ENCODE peak calls at places on chromosomes 16 and 17, in six cellular contexts. J is Karpas-422; E is heart left ventricle; Y is right cardiac atrium; F is DND-41; U is CD8-positive, alpha-beta T cell. X is an unnamed sample.

GRCh38 chr17:8841844-8842243 is 25.6 kb downstream of the PIK3R6 start:
- DNase-seq in U (no peak), J (no peak), Y (no peak), E (no peak), F (no peak), X (no peak)

GRCh38 chr16:12205378-12205777 is 228.8 kb downstream of the SNX29 start:
- DNase-seq in F (no peak), U (no peak), J (no peak), E (no peak), Y (no peak), X (no peak)

GRCh38 chr17:79997004-79997673 is 38.5 kb downstream of the TBC1D16 start:
- DNase-seq in J (no peak), U (peak; percentile 81), Y (no peak), E (no peak), F (peak; percentile 96), X (no peak)

GRCh38 chr17:59329558-59330313 is 1.7 kb upstream of the YPEL2 start:
- DNase-seq in E (peak; percentile 75), U (peak; percentile 72), J (peak; percentile 78), Y (peak; percentile 77), F (peak; percentile 19), X (peak; percentile 78)

GRCh38 chr17:37047631-37048104 is 98.9 kb downstream of the AATF start:
- DNase-seq in F (peak; percentile 80), E (peak; percentile 64), Y (peak; percentile 88), J (peak; percentile 95), U (peak; percentile 87), X (peak; percentile 58)

GRCh38 chr17:71460943-71461342 is 659.9 kb upstream of the SOX9 start:
- DNase-seq in Y (no peak), E (no peak), J (peak; percentile 76), U (no peak), F (peak; percentile 26), X (peak; percentile 23)

GRCh38 chr17:1294157-1294717 is 14.8 kb downstream of the TRARG1 start:
- DNase-seq in Y (peak; percentile 53), U (peak; percentile 91), E (no peak), J (no peak), F (peak; percentile 95), X (no peak)

GRCh38 chr17:82854226-82854625 is 14.4 kb upstream of the ZNF750 start:
- DNase-seq in Y (peak; percentile 44), E (no peak), F (no peak), J (no peak), U (no peak), X (no peak)

GRCh38 chr16:20042848-20043247 is 30.8 kb downstream of the GPR139 start:
- DNase-seq in U (no peak), F (no peak), Y (no peak), E (no peak), J (no peak), X (no peak)

GRCh38 chr17:34241062-34241461 is 14.0 kb upstream of the CCL2 start:
- DNase-seq in U (no peak), F (no peak), E (peak; percentile 86), J (no peak), Y (peak; percentile 91), X (peak; percentile 76)

GRCh38 chr16:64206877-64207276 is 915.0 kb downstream of the CDH11 start:
- DNase-seq in E (no peak), U (no peak), F (no peak), J (peak; percentile 95), Y (no peak), X (no peak)

GRCh38 chr17:49881054-49881402 is 33.2 kb upstream of the TAC4 start:
- DNase-seq in U (no peak), Y (no peak), F (no peak), J (no peak), E (no peak), X (no peak)

GRCh38 chr16:49713770-49714169 is 142.1 kb downstream of the ZNF423 start:
- DNase-seq in Y (no peak), J (no peak), U (no peak), E (no peak), F (no peak), X (no peak)

GRCh38 chr16:11198817-11199216 is 57.2 kb downstream of the SOCS1 start:
- DNase-seq in E (no peak), F (no peak), J (no peak), U (no peak), Y (no peak), X (no peak)

GRCh38 chr16:78230832-78231231 is 131.4 kb downstream of the WWOX start:
- DNase-seq in U (no peak), E (no peak), Y (no peak), J (no peak), F (no peak), X (no peak)

GRCh38 chr16:89847930-89848297 is 19.6 kb downstream of the SPIRE2 start:
- DNase-seq in U (no peak), J (no peak), Y (no peak), E (no peak), F (no peak), X (no peak)

GRCh38 chr17:8518346-8518745 is 82.7 kb downstream of the NDEL1 start:
- DNase-seq in J (peak; percentile 5), F (no peak), Y (no peak), E (no peak), U (no peak), X (no peak)

GRCh38 chr17:57408064-57408811 is 151.9 kb downstream of the MSI2 start:
- DNase-seq in F (peak; percentile 83), E (no peak), U (peak; percentile 51), Y (no peak), J (no peak), X (no peak)

GRCh38 chr17:29180051-29180787 is at the start of gene MYO18A:
- DNase-seq in E (peak; percentile 84), F (peak; percentile 79), U (peak; percentile 88), Y (peak; percentile 93), J (peak; percentile 91), X (peak; percentile 63)

GRCh38 chr17:42286411-42287295 is 1.6 kb upstream of the STAT5A start:
- DNase-seq in Y (peak; percentile 81), E (no peak), F (no peak), U (no peak), J (no peak), X (peak; percentile 64)

GRCh38 chr16:68885321-68885720 is 42.0 kb downstream of the TANGO6 start:
- DNase-seq in J (no peak), Y (no peak), U (no peak), E (no peak), F (no peak), X (no peak)

DNA sequence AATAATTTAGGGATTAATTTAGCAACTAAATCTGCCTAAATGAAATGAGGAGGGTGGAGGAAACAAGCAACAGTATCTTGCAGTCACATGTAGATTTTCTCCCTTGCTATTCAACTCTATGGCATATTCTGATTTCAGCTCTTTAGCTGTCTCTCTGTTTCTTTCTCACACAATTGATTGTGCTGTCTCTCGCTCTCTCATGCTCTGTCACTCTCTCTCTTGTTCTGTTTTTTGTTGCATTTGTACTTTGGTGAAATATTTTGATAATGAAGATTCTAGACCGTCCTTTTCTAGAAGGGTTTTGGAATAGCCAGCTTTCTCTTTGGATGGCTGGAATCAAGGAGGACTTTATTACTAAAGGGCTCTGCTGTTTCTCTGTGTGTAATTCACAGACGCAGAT is 70.6 kb downstream of the BCAS3 start:
- DNase-seq in F (no peak), J (no peak), Y (no peak), E (no peak), U (no peak), X (no peak)
- H3K4me1 ChIP-seq in F (no peaks in the 10 kb centered on the region), J (peaks cover 3% of the 10 kb centered on the region), Y (no peaks in the 10 kb centered on the region), E (no peaks in the 10 kb centered on the region), U (no peaks in the 10 kb centered on the region), X (peaks cover 11% of the 10 kb centered on the region)

GRCh38 chr16:51698647-51699046 is 547.6 kb upstream of the SALL1 start:
- DNase-seq in Y (no peak), E (no peak), F (no peak), J (no peak), U (no peak), X (no peak)

GRCh38 chr16:51701025-51701424 is 550.0 kb upstream of the SALL1 start:
- DNase-seq in Y (no peak), U (no peak), J (no peak), E (no peak), F (no peak), X (no peak)

DNA sequence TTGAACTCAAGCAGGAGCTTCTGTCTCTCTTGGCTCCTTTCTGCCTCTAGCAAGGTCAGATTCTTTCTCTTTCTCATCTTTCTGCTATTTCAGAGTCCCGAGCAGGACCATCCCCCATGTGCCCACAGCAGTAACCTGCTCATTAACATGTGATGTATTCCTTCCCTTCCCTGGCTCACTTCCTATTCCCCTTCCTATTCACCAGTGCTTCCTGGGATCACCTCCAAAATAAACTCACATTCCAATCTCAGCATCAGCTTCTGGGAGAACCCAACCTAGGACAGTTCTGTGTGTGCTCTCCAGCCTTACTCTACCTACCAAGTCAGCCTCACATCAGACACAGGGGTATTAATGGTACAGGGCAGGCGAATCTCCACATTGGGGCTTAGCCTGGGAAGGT is 546.4 kb upstream of the SALL1 start:
- DNase-seq in E (no peak), Y (no peak), F (no peak), U (no peak), J (no peak), X (no peak)
- H3K9me3 ChIP-seq in E (no peaks in the 10 kb centered on the region), Y (no peaks in the 10 kb centered on the region), F (no peaks in the 10 kb centered on the region), U (no peaks in the 10 kb centered on the region), J (no peaks in the 10 kb centered on the region), X (no peaks in the 10 kb centered on the region)

GRCh38 chr16:81693047-81693446 is 86.0 kb upstream of the PLCG2 start:
- DNase-seq in E (no peak), U (no peak), Y (no peak), J (no peak), F (no peak), X (no peak)

GRCh38 chr16:81695431-81695890 is 83.6 kb upstream of the PLCG2 start:
- DNase-seq in Y (no peak), U (no peak), F (no peak), E (no peak), J (no peak), X (no peak)

GRCh38 chr16:81692571-81692970 is 86.5 kb upstream of the PLCG2 start:
- DNase-seq in J (no peak), F (no peak), U (no peak), E (no peak), Y (no peak), X (no peak)

GRCh38 chr16:81694494-81695285 is 84.4 kb upstream of the PLCG2 start:
- DNase-seq in E (peak; percentile 35), J (no peak), F (no peak), U (no peak), Y (no peak), X (no peak)

DNA sequence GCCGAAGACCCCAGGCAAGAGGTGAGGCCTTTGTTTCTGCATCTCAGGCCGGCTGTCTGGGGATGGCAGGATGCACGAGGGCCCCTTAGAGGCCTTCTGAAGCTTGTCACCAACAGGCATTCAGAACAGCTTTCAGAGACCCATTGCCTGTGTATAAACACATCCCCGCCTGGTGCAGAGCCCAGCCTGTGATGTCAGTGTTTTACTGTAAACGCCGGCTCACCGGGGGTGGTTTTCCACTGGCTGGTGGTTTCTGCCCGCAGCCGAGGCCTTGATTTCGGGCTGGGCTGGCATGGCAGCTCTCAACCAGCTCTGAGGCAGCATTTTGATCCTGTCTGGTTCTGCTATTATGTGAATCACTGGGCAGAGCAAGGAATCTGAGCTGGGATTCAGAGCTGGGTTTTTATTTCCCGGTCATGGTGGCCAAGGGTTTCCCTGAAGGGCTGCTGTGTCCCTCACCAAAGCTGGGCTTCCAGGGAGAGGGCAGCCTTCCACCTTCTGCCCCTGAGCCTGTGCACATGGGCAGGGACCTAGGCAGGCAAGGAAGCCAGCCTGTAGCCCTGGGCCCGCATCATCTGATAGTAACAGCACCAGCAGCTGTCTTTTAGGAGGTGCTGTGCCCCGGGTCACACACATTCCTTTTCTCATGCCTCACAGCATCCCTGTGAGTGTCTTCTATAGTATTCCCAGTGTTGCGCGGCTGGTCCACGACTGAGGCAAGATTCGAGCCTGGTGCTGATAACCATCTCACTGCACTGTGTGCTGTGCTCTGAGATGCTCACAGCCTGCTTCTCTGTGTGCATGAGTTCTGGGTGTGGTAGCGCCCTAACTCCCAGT is 85.4 kb upstream of the PLCG2 start:
- DNase-seq in U (no peak), E (no peak), Y (no peak), J (no peak), F (no peak), X (no peak)
- H3K4me1 ChIP-seq in U (no peaks in the 10 kb centered on the region), E (peaks cover 11% of the 10 kb centered on the region), Y (peaks cover 3% of the 10 kb centered on the region), J (no peaks in the 10 kb centered on the region), F (no peaks in the 10 kb centered on the region), X (no peaks in the 10 kb centered on the region)

GRCh38 chr16:8768701-8769100 is 28.7 kb downstream of the TMEM186 start:
- DNase-seq in U (no peak), E (no peak), Y (no peak), J (no peak), F (no peak), X (no peak)
- H3K9me3 ChIP-seq in U (no peaks in the 10 kb centered on the region), E (no peaks in the 10 kb centered on the region), Y (no peaks in the 10 kb centered on the region), J (no peaks in the 10 kb centered on the region), F (no peaks in the 10 kb centered on the region), X (no peaks in the 10 kb centered on the region)